ENCODE peak calls at places on chromosomes 7 and 10, in seven cellular contexts. H, X, W, T, I, E and M are unnamed samples.
A peak's percentile ranks its signal among the peaks of the same experiment; 100 is the strongest.

GRCh38 chr10:66926841-66927240 is 1.0 kb downstream of the LRRTM3 start:
- DNase-seq in H (no peak), X (no peak), W (no peak), T (no peak), I (no peak), E (no peak), M (no peak)

GRCh38 chr10:44293842-44294241 is 91.1 kb downstream of the CXCL12 start:
- DNase-seq in H (no peak), X (no peak), W (no peak), T (peak; percentile 71), I (no peak), E (peak; percentile 93), M (no peak)

GRCh38 chr7:36827914-36828313 is 103.6 kb upstream of the AOAH start:
- DNase-seq in H (no peak), X (peak; percentile 81), W (no peak), T (no peak), I (no peak), E (peak; percentile 8), M (no peak)

GRCh38 chr10:69769395-69769989 is 32.2 kb upstream of the COL13A1 start:
- DNase-seq in H (no peak), X (peak; percentile 59), W (no peak), T (peak; percentile 74), I (no peak), E (peak; percentile 66), M (no peak)

GRCh38 chr7:1973321-1974251 is 259.2 kb downstream of the MAD1L1 start:
- DNase-seq in H (no peak), X (no peak), W (no peak), T (no peak), I (no peak), E (no peak), M (no peak)

GRCh38 chr10:70958396-70958795 is 70.0 kb upstream of the PCBD1 start:
- DNase-seq in H (no peak), X (no peak), W (no peak), T (no peak), I (no peak), E (peak; percentile 37), M (no peak)

GRCh38 chr10:77636967-77637473 is 588 bp downstream of the KCNMA1 start:
- DNase-seq in H (no peak), X (no peak), W (no peak), T (no peak), I (no peak), E (no peak), M (no peak)

GRCh38 chr7:134547738-134548054 is 1.2 kb upstream of the AKR1B15 start:
- DNase-seq in H (peak; percentile 55), X (no peak), W (no peak), T (peak; percentile 68), I (no peak), E (peak; percentile 70), M (no peak)

GRCh38 chr7:17625038-17625437 is 315.3 kb downstream of the SNX13 start:
- DNase-seq in H (no peak), X (peak; percentile 67), W (no peak), T (peak; percentile 60), I (no peak), E (peak; percentile 93), M (no peak)

GRCh38 chr10:132062181-132062515 is 3.6 kb upstream of the JAKMIP3 start:
- DNase-seq in H (no peak), X (no peak), W (no peak), T (no peak), I (peak; percentile 52), E (no peak), M (no peak)

GRCh38 chr7:91694221-91694856 is 186.2 kb downstream of the MTERF1 start:
- DNase-seq in H (no peak), X (no peak), W (no peak), T (no peak), I (no peak), E (peak; percentile 28), M (no peak)

GRCh38 chr7:103445228-103446020 is 583 bp downstream of the SLC26A5 start:
- DNase-seq in H (no peak), X (no peak), W (peak; percentile 2), T (peak; percentile 5), I (no peak), E (no peak), M (no peak)

DNA sequence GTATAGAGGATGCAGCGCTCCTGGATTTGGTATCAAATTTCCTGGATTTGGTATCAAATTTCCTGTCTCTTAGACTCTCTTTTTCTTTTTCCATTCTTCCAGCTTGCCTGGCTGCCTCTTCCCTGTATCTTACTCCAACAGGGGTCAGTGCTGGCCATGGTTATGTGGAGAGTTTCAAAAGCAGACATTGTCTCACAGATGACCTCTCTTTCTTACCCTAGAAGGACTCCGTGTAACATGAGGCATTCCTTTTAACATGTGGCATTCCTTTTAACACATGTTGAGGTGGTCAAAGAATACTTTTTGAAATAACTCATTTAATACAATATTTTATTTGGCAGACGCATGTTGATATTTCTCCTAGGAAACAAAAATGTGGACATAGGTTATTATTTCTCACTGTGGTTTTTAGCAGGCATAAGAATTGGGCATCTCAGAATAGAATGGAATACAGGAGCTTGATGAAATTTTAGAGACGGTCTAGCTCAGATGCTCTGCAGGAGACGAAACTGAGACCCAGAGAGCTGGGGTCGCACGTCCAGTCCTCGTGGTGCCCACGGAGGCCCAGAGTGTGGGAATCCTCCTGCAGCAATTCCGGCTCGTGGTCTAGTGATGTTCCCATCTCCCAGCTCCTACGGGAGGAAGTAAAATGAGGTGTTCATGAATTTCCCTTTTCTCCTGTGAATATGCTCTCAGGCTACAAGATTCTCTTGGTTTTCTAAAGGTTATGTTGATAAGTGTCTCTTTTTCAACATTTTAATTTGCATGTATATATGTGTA is 59.6 kb upstream of the PITRM1 start:
- DNase-seq in H (no peak), X (no peak), W (no peak), T (peak; percentile 32), I (no peak), E (peak; percentile 83), M (no peak)
- TF ChIP-seq CTCF in H (peak; percentile 23), X (no peak), W (no peak), T (peak; percentile 19), I (no peak), E (peak; percentile 40), M (no peak)

GRCh38 chr10:6920072-6921019 is 340.3 kb upstream of the PRKCQ start:
- DNase-seq in H (peak; percentile 49), X (peak; percentile 48), W (peak; percentile 54), T (peak; percentile 60), I (peak; percentile 70), E (peak; percentile 51), M (peak; percentile 64)

GRCh38 chr10:6917125-6917524 is 337.0 kb upstream of the PRKCQ start:
- DNase-seq in H (no peak), X (no peak), W (no peak), T (no peak), I (no peak), E (peak; percentile 47), M (no peak)

GRCh38 chr10:6919077-6919476 is 339.0 kb upstream of the PRKCQ start:
- DNase-seq in H (no peak), X (no peak), W (no peak), T (no peak), I (no peak), E (no peak), M (no peak)

GRCh38 chr10:6916601-6917000 is 336.5 kb upstream of the PRKCQ start:
- DNase-seq in H (no peak), X (no peak), W (no peak), T (no peak), I (no peak), E (peak; percentile 10), M (no peak)

DNA sequence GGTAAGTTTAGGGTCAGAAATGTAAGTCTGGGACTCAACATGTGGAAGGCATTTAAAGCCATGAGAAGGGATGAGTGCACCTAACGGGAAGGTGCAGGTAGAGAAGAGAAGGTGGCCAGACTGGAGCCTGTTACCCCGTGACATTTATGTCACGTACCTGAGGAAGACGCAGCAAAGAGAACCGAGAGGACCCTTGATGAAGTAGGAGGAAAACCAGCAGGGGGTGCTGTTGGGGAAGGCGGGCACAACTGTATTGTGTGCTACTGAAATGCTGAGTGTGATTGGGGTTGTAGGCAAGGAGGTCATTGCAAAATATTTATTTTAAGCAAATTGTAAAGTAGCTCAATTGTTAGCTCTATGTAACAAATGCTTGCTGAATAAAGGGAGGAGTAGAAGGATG is 338.2 kb upstream of the PRKCQ start:
- DNase-seq in H (no peak), X (no peak), W (peak; percentile 52), T (no peak), I (no peak), E (peak; percentile 28), M (peak; percentile 65)
- TF ChIP-seq CTCF in H (peak; percentile 30), X (peak; percentile 26), W (peak; percentile 52), T (peak; percentile 40), I (peak; percentile 67), E (peak; percentile 51), M (peak; percentile 76)

GRCh38 chr10:107409517-107409916 is 245.0 kb upstream of the SORCS1 start:
- DNase-seq in H (no peak), X (peak; percentile 14), W (no peak), T (peak; percentile 62), I (no peak), E (peak; percentile 33), M (no peak)
- TF ChIP-seq CTCF in H (peak; percentile 26), X (peak; percentile 35), W (peak; percentile 48), T (peak; percentile 37), I (peak; percentile 25), E (no peak), M (no peak)

GRCh38 chr10:58802047-58802446 is 289.4 kb downstream of the BICC1 start:
- DNase-seq in H (no peak), X (no peak), W (no peak), T (no peak), I (no peak), E (no peak), M (no peak)

GRCh38 chr10:58796242-58796641 is 283.6 kb downstream of the BICC1 start:
- DNase-seq in H (no peak), X (no peak), W (peak; percentile 23), T (no peak), I (no peak), E (no peak), M (no peak)

GRCh38 chr10:58796834-58797233 is 284.2 kb downstream of the BICC1 start:
- DNase-seq in H (no peak), X (no peak), W (no peak), T (no peak), I (no peak), E (no peak), M (no peak)

GRCh38 chr10:58797356-58797755 is 284.7 kb downstream of the BICC1 start:
- DNase-seq in H (no peak), X (peak; percentile 35), W (no peak), T (no peak), I (no peak), E (peak; percentile 49), M (no peak)
- TF ChIP-seq CTCF in H (no peak), X (no peak), W (no peak), T (no peak), I (no peak), E (no peak), M (no peak)

DNA sequence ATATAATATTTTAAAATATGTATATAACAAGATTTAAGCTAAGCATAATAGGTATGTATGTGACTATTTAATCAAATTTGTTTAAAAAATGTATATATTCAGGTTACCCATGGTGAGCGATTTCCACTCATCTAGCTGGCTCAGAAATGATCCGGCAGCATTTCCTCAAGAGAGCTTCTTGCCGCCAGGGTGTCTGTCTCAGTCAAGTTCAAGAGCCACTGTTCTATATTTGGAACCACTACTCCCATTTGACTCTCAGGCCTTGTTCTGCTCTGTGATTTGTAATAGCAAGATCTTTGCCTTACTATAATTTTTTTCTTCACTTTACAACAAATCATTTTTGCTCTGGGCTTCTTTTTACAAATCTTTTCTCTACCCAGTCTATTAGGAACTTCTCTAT is 48.7 kb upstream of the CNTNAP2 start:
- DNase-seq in H (no peak), X (no peak), W (no peak), T (no peak), I (no peak), E (no peak), M (no peak)
- TF ChIP-seq CTCF in H (no peak), X (no peak), W (no peak), T (no peak), I (no peak), E (no peak), M (no peak)